ENCODE peak calls at places on chromosomes 6 and 20, in four cellular contexts. G is spleen, J is astrocyte of the cerebellum, X is neural progenitor cell. V is an unnamed sample.

GRCh38 chr6:3039384-3039783 is 28.9 kb upstream of the RIPK1 start:
- DNase-seq in G (no peak), J (no peak), X (no peak), V (no peak)

GRCh38 chr20:57008217-57008616 is 258.2 kb downstream of the BMP7 start:
- DNase-seq in J (no peak), X (peak), G (no peak), V (no peak)

GRCh38 chr6:20769651-20770050 is 235.4 kb downstream of the CDKAL1 start:
- DNase-seq in J (no peak), X (no peak), G (no peak), V (no peak)

GRCh38 chr6:138885156-138885819 is 89.4 kb downstream of the ECT2L start:
- DNase-seq in X (no peak), J (no peak), G (no peak), V (no peak)

GRCh38 chr20:2738734-2739398 is 46.3 kb downstream of the EBF4 start:
- DNase-seq in G (no peak), X (no peak), J (no peak), V (no peak)

GRCh38 chr6:165645919-165646318 is 17.1 kb downstream of the PDE10A start:
- DNase-seq in J (no peak), X (no peak), G (no peak), V (no peak)

GRCh38 chr20:17938889-17939619 is 29.5 kb downstream of the SNX5 start:
- DNase-seq in X (peak), G (peak), J (peak), V (peak)

GRCh38 chr6:55578537-55579363 is at the start of gene HMGCLL1:
- DNase-seq in X (peak), J (no peak), G (no peak), V (peak)

GRCh38 chr20:7226156-7226555 is 458.7 kb downstream of the BMP2 start:
- DNase-seq in J (no peak), G (no peak), X (no peak), V (no peak)

GRCh38 chr6:75693534-75693933 is 55.5 kb upstream of the MYO6 start:
- DNase-seq in J (no peak), G (no peak), X (no peak), V (no peak)

GRCh38 chr6:64049736-64050135 is 414.1 kb downstream of the PHF3 start:
- DNase-seq in G (no peak), J (no peak), X (no peak), V (no peak)

GRCh38 chr20:19211252-19211651 is 1.2 kb upstream of the SLC24A3 start:
- DNase-seq in J (no peak), G (no peak), X (no peak), V (no peak)

GRCh38 chr20:19213946-19214490 is 1.6 kb downstream of the SLC24A3 start:
- DNase-seq in G (no peak), X (no peak), J (no peak), V (no peak)

GRCh38 chr20:19211661-19212523 is 550 bp upstream of the SLC24A3 start:
- DNase-seq in X (peak), J (no peak), G (peak), V (no peak)

GRCh38 chr20:19210426-19211155 is 1.9 kb upstream of the SLC24A3 start:
- DNase-seq in J (no peak), X (no peak), G (no peak), V (no peak)

GRCh38 chr20:19212524-19213502 is at the start of gene SLC24A3:
- DNase-seq in G (peak), X (peak), J (no peak), V (peak)
- TF ChIP-seq CTCF in G (no peak), X (peak), J (no peak), V (no peak)

GRCh38 chr6:6474170-6474920 is 114.2 kb upstream of the LY86 start:
- DNase-seq in J (no peak), X (no peak), G (no peak), V (no peak)
- TF ChIP-seq CTCF in J (no peak), X (no peak), G (no peak), V (no peak)

GRCh38 chr20:48877299-48877698 is 44.2 kb upstream of the ARFGEF2 start:
- DNase-seq in J (no peak), G (no peak), X (no peak), V (peak)
- TF ChIP-seq CTCF in J (peak), G (no peak), X (no peak), V (no peak)

GRCh38 chr6:100126682-100127484 is 132.9 kb upstream of the MCHR2 start:
- DNase-seq in G (no peak), J (no peak), X (no peak), V (no peak)
- TF ChIP-seq CTCF in G (no peak), J (no peak), X (no peak), V (no peak)

GRCh38 chr6:152316024-152316423 is 321.1 kb downstream of the SYNE1 start:
- DNase-seq in J (no peak), G (peak), X (no peak), V (no peak)

GRCh38 chr6:152312434-152312833 is 324.7 kb downstream of the SYNE1 start:
- DNase-seq in J (no peak), G (no peak), X (no peak), V (no peak)

GRCh38 chr6:152310371-152310954 is 326.7 kb downstream of the SYNE1 start:
- DNase-seq in X (no peak), J (no peak), G (no peak), V (no peak)

GRCh38 chr6:152314483-152314832 is 322.7 kb downstream of the SYNE1 start:
- DNase-seq in G (no peak), J (no peak), X (no peak), V (no peak)

GRCh38 chr6:152313542-152314482 is 323.4 kb downstream of the SYNE1 start:
- DNase-seq in X (no peak), J (no peak), G (no peak), V (no peak)
- TF ChIP-seq CTCF in X (no peak), J (no peak), G (no peak), V (no peak)

GRCh38 chr6:28585335-28585734 is 59.7 kb downstream of the GPX5 start:
- DNase-seq in J (no peak), X (no peak), G (no peak), V (no peak)
- TF ChIP-seq CTCF in J (no peak), X (no peak), G (no peak), V (no peak)

GRCh38 chr6:116881236-116881635 is 4.2 kb downstream of the RFX6 start:
- DNase-seq in J (no peak), G (no peak), X (no peak), V (no peak)
- TF ChIP-seq CTCF in J (no peak), G (no peak), X (peak), V (no peak)

DNA sequence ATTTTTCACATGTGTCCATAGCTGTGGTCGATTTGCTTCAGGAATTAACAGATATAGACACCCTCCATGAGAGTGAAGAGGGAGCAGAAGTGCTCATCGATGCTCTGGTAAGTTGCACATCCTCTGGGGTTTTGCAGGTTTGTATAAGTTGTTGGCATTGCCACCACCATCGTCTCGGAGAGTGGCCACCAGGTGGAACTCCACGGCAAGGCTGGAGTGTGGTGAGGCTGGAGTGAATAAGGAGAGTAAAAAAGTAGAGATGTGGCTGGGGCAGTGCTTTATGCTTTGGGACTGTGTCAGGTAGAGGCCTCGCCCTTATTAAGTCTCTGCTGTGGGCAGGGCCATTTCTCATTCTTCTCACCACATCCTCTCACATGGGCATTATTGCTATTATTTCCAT is 63.7 kb downstream of the CTNNBL1 start:
- DNase-seq in G (no peak), X (no peak), J (no peak), V (no peak)
- TF ChIP-seq CTCF in G (no peak), X (peak), J (peak), V (no peak)